ENCODE peak calls at places on chromosomes 13 and 19, in four cellular contexts. W is left ventricle myocardium inferior; X is upper lobe of right lung; K is CD4-positive, CD25-positive, alpha-beta regulatory T cell. E is an unnamed sample.

GRCh38 chr13:112455476-112456059 is 79.4 kb downstream of the SPACA7 start:
- DNase-seq in W (no peak), X (peak; percentile 46), K (no peak), E (peak; percentile 37)

GRCh38 chr19:5642204-5642603 is 19.3 kb downstream of the SAFB start:
- DNase-seq in W (no peak), X (no peak), K (no peak), E (no peak)

GRCh38 chr19:17889609-17890214 is 18.0 kb downstream of the SLC5A5 start:
- DNase-seq in W (no peak), X (no peak), K (no peak), E (no peak)

GRCh38 chr19:55091955-55092354 is 16.3 kb downstream of the EPS8L1 start:
- DNase-seq in W (no peak), X (no peak), K (no peak), E (no peak)

GRCh38 chr13:107035186-107035585 is 467.2 kb upstream of the ARGLU1 start:
- DNase-seq in W (no peak), X (no peak), K (no peak), E (no peak)

GRCh38 chr19:55620410-55620809 is 4.0 kb downstream of the ZNF784 start:
- DNase-seq in W (no peak), X (no peak), K (no peak), E (no peak)

GRCh38 chr13:32737111-32737571 is 150.9 kb downstream of the PDS5B start:
- DNase-seq in W (no peak), X (no peak), K (peak; percentile 49), E (no peak)

GRCh38 chr19:3098515-3099346 is 4.6 kb downstream of the GNA11 start:
- DNase-seq in W (peak; percentile 86), X (peak; percentile 79), K (peak; percentile 11), E (no peak)

GRCh38 chr13:41694902-41695301 is 237.6 kb downstream of the RGCC start:
- DNase-seq in W (peak; percentile 21), X (no peak), K (no peak), E (no peak)

GRCh38 chr13:94128430-94128829 is 351.1 kb downstream of the DCT start:
- DNase-seq in W (no peak), X (no peak), K (no peak), E (no peak)

GRCh38 chr13:58406545-58406944 is 775.0 kb downstream of the PCDH17 start:
- DNase-seq in W (no peak), X (no peak), K (no peak), E (no peak)

GRCh38 chr19:28726533-28726932 is 486.4 kb downstream of the UQCRFS1 start:
- DNase-seq in W (no peak), X (no peak), K (no peak), E (no peak)

GRCh38 chr19:40691421-40692211 is 1.2 kb upstream of the NUMBL start:
- DNase-seq in W (no peak), X (no peak), K (no peak), E (no peak)

GRCh38 chr13:66926851-66927524 is 303.1 kb downstream of the PCDH9 start:
- DNase-seq in W (no peak), X (no peak), K (no peak), E (no peak)

GRCh38 chr13:43786766-43787517 is at the start of gene ENOX1:
- DNase-seq in W (peak; percentile 77), X (peak; percentile 69), K (no peak), E (no peak)

GRCh38 chr13:113365551-113365971 is 1.6 kb upstream of the GRTP1 start:
- DNase-seq in W (no peak), X (no peak), K (no peak), E (no peak)

GRCh38 chr13:40394304-40394983 is 272.0 kb downstream of the FOXO1 start:
- DNase-seq in W (no peak), X (no peak), K (no peak), E (no peak)

GRCh38 chr19:14167594-14168138 is 31.3 kb upstream of the ASF1B start:
- DNase-seq in W (no peak), X (no peak), K (peak; percentile 40), E (peak; percentile 42)

GRCh38 chr13:33787051-33787591 is 30.8 kb upstream of the RFC3 start:
- DNase-seq in W (no peak), X (no peak), K (peak; percentile 25), E (no peak)

GRCh38 chr13:106587787-106588186 is 19.9 kb upstream of the ARGLU1 start:
- DNase-seq in W (no peak), X (no peak), K (no peak), E (no peak)

GRCh38 chr19:48543121-48543710 is 8.8 kb upstream of the SULT2B1 start:
- DNase-seq in W (no peak), X (peak; percentile 77), K (no peak), E (no peak)

GRCh38 chr19:49691243-49692101 is 556 bp downstream of the CPT1C start:
- DNase-seq in W (peak; percentile 68), X (no peak), K (no peak), E (no peak)

GRCh38 chr13:34864650-34865049 is 77.4 kb upstream of the NBEA start:
- DNase-seq in W (no peak), X (no peak), K (no peak), E (no peak)

GRCh38 chr19:13118424-13119193 is 545 bp downstream of the NACC1 start:
- DNase-seq in W (peak; percentile 43), X (peak; percentile 91), K (no peak), E (peak; percentile 51)

GRCh38 chr13:20106751-20107150 is 54.1 kb downstream of the GJA3 start:
- DNase-seq in W (no peak), X (no peak), K (no peak), E (no peak)

GRCh38 chr19:17957149-17957849 is 9.6 kb upstream of the KCNN1 start:
- DNase-seq in W (no peak), X (no peak), K (no peak), E (no peak)

GRCh38 chr13:111482126-111482525 is 161.7 kb downstream of the TEX29 start:
- DNase-seq in W (no peak), X (peak; percentile 22), K (no peak), E (no peak)

GRCh38 chr13:47459512-47459911 is 541.6 kb downstream of the SUCLA2 start:
- DNase-seq in W (no peak), X (no peak), K (no peak), E (no peak)

GRCh38 chr13:99505814-99506269 is 4.6 kb downstream of the TM9SF2 start:
- DNase-seq in W (no peak), X (no peak), K (peak; percentile 51), E (no peak)

GRCh38 chr13:99501135-99501951 is at the start of gene TM9SF2:
- DNase-seq in W (peak; percentile 99), X (peak; percentile 99), K (peak; percentile 96), E (peak; percentile 93)

GRCh38 chr13:99498304-99499161 is 2.7 kb upstream of the TM9SF2 start:
- DNase-seq in W (peak; percentile 95), X (peak; percentile 98), K (peak; percentile 95), E (peak; percentile 95)

GRCh38 chr13:99500839-99501134 is 485 bp upstream of the TM9SF2 start:
- DNase-seq in W (no peak), X (no peak), K (no peak), E (no peak)

DNA sequence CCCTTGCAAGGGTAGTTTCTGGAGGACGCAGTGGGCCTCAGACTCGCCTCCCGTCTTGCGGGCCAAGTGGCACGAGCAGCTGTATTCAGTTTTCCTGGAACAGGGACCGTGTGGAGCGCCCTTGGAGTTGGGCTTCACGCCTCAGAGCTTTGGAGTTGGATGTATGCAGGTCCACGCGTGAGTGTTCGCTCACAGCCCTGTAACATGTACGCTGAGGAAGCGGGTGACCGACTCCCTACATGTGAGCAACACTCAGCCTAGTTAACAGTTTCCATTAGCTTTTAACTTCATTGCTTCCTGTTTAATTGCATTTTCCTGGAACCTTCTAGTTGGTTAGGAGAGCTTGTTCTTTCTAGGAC is 659 bp downstream of the TM9SF2 start:
- DNase-seq in W (no peak), X (no peak), K (peak; percentile 23), E (peak; percentile 26)
- H3K4me1 ChIP-seq in W (peaks cover 94% of the 10 kb centered on the region), X (peaks cover 64% of the 10 kb centered on the region), K (peaks cover 74% of the 10 kb centered on the region), E (peaks cover 65% of the 10 kb centered on the region)

GRCh38 chr19:41861098-41861768 is 1.2 kb downstream of the RPS19 start:
- DNase-seq in W (no peak), X (no peak), K (no peak), E (no peak)
- H3K4me1 ChIP-seq in W (peaks cover 61% of the 10 kb centered on the region), X (peaks cover 41% of the 10 kb centered on the region), K (peaks cover 49% of the 10 kb centered on the region), E (peaks cover 55% of the 10 kb centered on the region)

GRCh38 chr19:16085115-16085514 is 8.8 kb downstream of the TPM4 start:
- DNase-seq in W (no peak), X (peak; percentile 77), K (no peak), E (no peak)
- H3K4me1 ChIP-seq in W (peaks cover 60% of the 10 kb centered on the region), X (peaks cover 73% of the 10 kb centered on the region), K (peaks cover 54% of the 10 kb centered on the region), E (peaks cover 42% of the 10 kb centered on the region)

GRCh38 chr19:10882108-10882457 is 10.7 kb downstream of the CARM1 start:
- DNase-seq in W (peak; percentile 48), X (no peak), K (no peak), E (no peak)
- H3K4me1 ChIP-seq in W (peaks cover 78% of the 10 kb centered on the region), X (peaks cover 11% of the 10 kb centered on the region), K (no peaks in the 10 kb centered on the region), E (peaks cover 5% of the 10 kb centered on the region)

GRCh38 chr19:1156305-1156801 is 17.7 kb downstream of the SBNO2 start:
- DNase-seq in W (no peak), X (peak; percentile 78), K (no peak), E (no peak)

GRCh38 chr19:1156830-1157615 is 17.0 kb downstream of the SBNO2 start:
- DNase-seq in W (no peak), X (peak; percentile 61), K (no peak), E (no peak)

GRCh38 chr19:1153891-1154730 is 20.0 kb downstream of the SBNO2 start:
- DNase-seq in W (no peak), X (peak; percentile 76), K (no peak), E (no peak)

GRCh38 chr19:1155352-1156304 is 18.4 kb downstream of the SBNO2 start:
- DNase-seq in W (no peak), X (no peak), K (no peak), E (no peak)

DNA sequence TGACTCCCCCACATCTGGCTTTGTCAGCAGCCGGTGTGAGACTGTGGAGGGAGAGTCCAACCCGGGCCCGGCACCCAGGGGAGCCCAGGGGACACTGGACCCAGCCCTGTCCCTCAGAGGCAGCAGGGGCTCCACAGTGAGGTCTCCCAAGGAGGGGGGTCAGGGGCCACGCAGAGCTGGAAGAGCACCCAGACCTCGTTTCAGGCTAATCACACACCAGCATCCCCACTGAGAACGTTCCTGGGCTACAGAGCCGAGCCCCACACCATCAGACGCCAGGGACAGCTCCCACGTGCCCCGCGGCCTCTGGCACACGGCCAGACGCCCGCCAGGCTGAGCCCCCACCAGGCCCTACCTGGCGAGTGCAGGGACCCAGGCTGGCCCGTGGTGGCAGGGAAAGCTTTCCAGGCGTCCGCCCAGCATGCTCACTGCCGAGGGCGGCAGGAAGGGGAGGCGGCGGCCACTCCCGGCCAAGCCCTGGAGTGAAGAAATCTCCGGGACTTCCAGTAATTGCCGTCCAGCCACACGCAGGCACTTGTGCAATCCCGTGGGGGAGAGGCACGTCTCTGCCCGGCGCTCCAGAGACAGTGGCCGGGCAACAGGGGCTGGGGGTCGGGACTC is 19.2 kb downstream of the SBNO2 start:
- DNase-seq in W (peak; percentile 88), X (peak; percentile 96), K (no peak), E (no peak)
- H3K4me1 ChIP-seq in W (peaks cover 69% of the 10 kb centered on the region), X (peaks cover 54% of the 10 kb centered on the region), K (no peaks in the 10 kb centered on the region), E (no peaks in the 10 kb centered on the region)